ENCODE peak calls at places on chromosomes 11 and 22, in nine cellular contexts. B is stimulated activated CD8-positive, alpha-beta memory T cell treated with anti-CD3 and anti-CD28 coated beads, Interleukin-4, amount 100 ng/mL, for 4 hours; G is activated CD8-positive, alpha-beta memory T cell treated with anti-CD3 and anti-CD28 coated beads, Interleukin-2, amount 50 U/mL, for 48 hours; F is choroid plexus epithelial cell; O is germinal center; Z is activated gamma-delta T cell treated with Interleukin-2 at 50 U/mL for 16 hours; D is hypothalamus; I is stimulated activated CD4-positive, alpha-beta T cell treated with anti-CD3 and anti-CD28 coated beads, Interleukin-4, amount 100 ng/mL, for 48 hours; S is left lobe of liver. K is an unnamed sample.

GRCh38 chr11:36564376-36565032 is 3.3 kb upstream of the RAG1 start:
- DNase-seq in F (peak; percentile 80), D (peak; percentile 3), O (peak; percentile 11), B (no peak), S (no peak), G (no peak), I (peak; percentile 8), Z (peak; percentile 44), K (no peak)

GRCh38 chr11:58671946-58672345 is 49.5 kb downstream of the CNTF start:
- DNase-seq in B (no peak), O (no peak), Z (no peak), S (no peak), F (no peak), G (no peak), D (no peak), I (no peak), K (no peak)

GRCh38 chr11:46291441-46292143 is 14.1 kb downstream of the CREB3L1 start:
- DNase-seq in I (no peak), F (peak; percentile 86), Z (no peak), O (no peak), G (no peak), S (no peak), B (no peak), D (no peak), K (no peak)

GRCh38 chr11:117197516-117198456 is 1.4 kb upstream of the TAGLN start:
- DNase-seq in S (no peak), O (no peak), D (no peak), G (no peak), F (peak; percentile 50), I (no peak), B (no peak), Z (no peak), K (peak; percentile 94)

GRCh38 chr11:47004595-47005033 is 68.1 kb downstream of the CSTPP1 start:
- DNase-seq in B (no peak), O (peak; percentile 10), D (no peak), S (peak; percentile 84), I (no peak), F (peak; percentile 99), G (no peak), Z (no peak), K (peak; percentile 74)

GRCh38 chr11:69501891-69502860 is 20.7 kb downstream of the LINC01488 start:
- DNase-seq in G (no peak), B (no peak), F (no peak), O (no peak), S (no peak), Z (no peak), D (no peak), I (no peak), K (no peak)

GRCh38 chr11:88623536-88623935 is 286.0 kb upstream of the CTSC start:
- DNase-seq in G (no peak), O (no peak), Z (no peak), F (peak; percentile 9), D (no peak), I (no peak), B (no peak), S (no peak), K (no peak)

GRCh38 chr22:26398741-26399153 is 30.3 kb upstream of the ASPHD2 start:
- DNase-seq in I (peak; percentile 38), D (no peak), O (peak; percentile 58), G (peak; percentile 63), Z (peak; percentile 37), S (peak; percentile 50), F (peak; percentile 85), B (peak; percentile 1), K (no peak)

GRCh38 chr22:41532908-41533825 is 11.1 kb downstream of the POLR3H start:
- DNase-seq in I (peak; percentile 71), O (peak; percentile 81), D (peak; percentile 19), S (peak; percentile 76), G (peak; percentile 90), F (peak; percentile 71), Z (peak; percentile 62), B (peak; percentile 21), K (peak; percentile 85)

GRCh38 chr11:64357446-64357845 is 1.5 kb upstream of the RPS6KA4 start:
- DNase-seq in I (no peak), B (no peak), Z (no peak), O (no peak), F (no peak), D (no peak), S (no peak), G (no peak), K (peak; percentile 74)

GRCh38 chr11:128290106-128290840 is 297.1 kb downstream of the ETS1 start:
- DNase-seq in O (peak; percentile 86), D (no peak), Z (peak; percentile 69), F (peak; percentile 96), I (no peak), G (peak; percentile 83), S (peak; percentile 47), B (peak; percentile 41), K (no peak)

GRCh38 chr11:117931971-117932370 is 2.8 kb upstream of the TMPRSS13 start:
- DNase-seq in O (no peak), D (no peak), I (peak; percentile 64), B (no peak), F (peak; percentile 18), Z (peak; percentile 39), S (no peak), G (peak; percentile 88), K (no peak)

GRCh38 chr11:33168605-33169240 is 7.4 kb upstream of the CSTF3 start:
- DNase-seq in I (no peak), Z (no peak), G (no peak), D (no peak), B (no peak), F (peak; percentile 45), S (no peak), O (no peak), K (no peak)

GRCh38 chr22:41578114-41578513 is 11.5 kb downstream of the PMM1 start:
- DNase-seq in F (no peak), D (no peak), B (no peak), G (no peak), O (no peak), Z (no peak), I (no peak), S (no peak), K (no peak)

GRCh38 chr11:120184946-120185677 is 25.7 kb upstream of the OAF start:
- DNase-seq in B (no peak), G (peak; percentile 29), O (no peak), D (no peak), Z (no peak), F (peak; percentile 52), S (peak; percentile 95), I (no peak), K (peak; percentile 81)

GRCh38 chr11:75509201-75509600 is 16.5 kb downstream of the GDPD5 start:
- DNase-seq in D (no peak), F (peak; percentile 14), Z (no peak), B (no peak), O (peak; percentile 52), I (no peak), S (no peak), G (no peak), K (no peak)

GRCh38 chr11:102070766-102071165 is 23.5 kb downstream of the CFAP300 start:
- DNase-seq in D (no peak), F (no peak), S (no peak), G (no peak), Z (no peak), I (no peak), O (no peak), B (no peak), K (no peak)

GRCh38 chr11:122748968-122749687 is 89.2 kb upstream of the CRTAM start:
- DNase-seq in B (peak; percentile 36), I (no peak), Z (peak; percentile 43), G (no peak), S (no peak), F (peak; percentile 97), O (peak; percentile 50), D (no peak), K (no peak)

GRCh38 chr22:39559456-39560105 is 11.0 kb upstream of the CACNA1I start:
- DNase-seq in I (no peak), S (no peak), O (no peak), D (no peak), Z (no peak), B (no peak), G (no peak), F (no peak), K (no peak)

GRCh38 chr11:38005597-38005996 is 1407.6 kb upstream of the RAG2 start:
- DNase-seq in F (peak; percentile 92), O (no peak), Z (no peak), D (no peak), S (no peak), I (no peak), G (no peak), B (no peak), K (no peak)

GRCh38 chr11:1134848-1135445 is 22.8 kb upstream of the MUC5AC start:
- DNase-seq in B (no peak), S (no peak), I (no peak), Z (no peak), F (no peak), D (no peak), O (no peak), G (no peak), K (no peak)

GRCh38 chr22:49799431-49800075 is 28.1 kb downstream of the BRD1 start:
- DNase-seq in Z (no peak), D (no peak), G (no peak), S (no peak), I (no peak), O (no peak), F (no peak), B (no peak), K (no peak)

GRCh38 chr11:62605902-62606301 is 4.2 kb upstream of the MTA2 start:
- DNase-seq in O (no peak), S (no peak), G (no peak), D (no peak), B (no peak), F (no peak), Z (no peak), I (no peak), K (no peak)

GRCh38 chr11:35303596-35304392 is 115.6 kb downstream of the SLC1A2 start:
- DNase-seq in G (no peak), I (no peak), O (no peak), S (peak; percentile 85), Z (no peak), D (no peak), F (peak; percentile 86), B (no peak), K (peak; percentile 85)

GRCh38 chr11:57493507-57494503 is 21.7 kb downstream of the SLC43A1 start:
- DNase-seq in B (peak; percentile 64), F (peak; percentile 40), Z (peak; percentile 76), I (peak; percentile 69), S (peak; percentile 84), G (peak; percentile 88), O (peak; percentile 81), D (no peak), K (no peak)

GRCh38 chr11:45102361-45102809 is 44.1 kb upstream of the PRDM11 start:
- DNase-seq in I (no peak), S (no peak), O (no peak), G (no peak), F (no peak), D (no peak), B (no peak), Z (no peak), K (no peak)

GRCh38 chr11:84430661-84431060 is 1144.5 kb upstream of the CCDC90B start:
- DNase-seq in D (no peak), Z (no peak), S (no peak), B (no peak), G (no peak), O (no peak), I (no peak), F (no peak), K (no peak)

GRCh38 chr11:42709216-42709615 is 602.6 kb upstream of the API5 start:
- DNase-seq in Z (no peak), D (no peak), F (no peak), S (no peak), O (no peak), I (no peak), G (no peak), B (no peak), K (no peak)

GRCh38 chr11:129115652-129116585 is 76.2 kb downstream of the ARHGAP32 start:
- DNase-seq in S (no peak), D (no peak), Z (no peak), I (no peak), G (no peak), F (peak; percentile 70), B (no peak), O (no peak), K (no peak)

GRCh38 chr11:55607545-55607944 is at the start of gene OR4C11:
- DNase-seq in O (no peak), Z (no peak), D (no peak), B (no peak), F (no peak), G (no peak), S (no peak), I (no peak), K (no peak)

GRCh38 chr11:43282607-43283440 is 29.0 kb upstream of the API5 start:
- DNase-seq in G (peak; percentile 75), S (no peak), F (peak; percentile 53), O (peak; percentile 44), I (peak; percentile 35), B (no peak), Z (peak; percentile 24), D (no peak), K (no peak)